ENCODE peak calls at places on chromosomes 4 and X, in six cellular contexts. One of them, this sample, is unnamed.

GRCh38 chr4:173182403-173182802 is 13.8 kb downstream of the GALNT7 start:
- DNase-seq in ascending aorta: peak
- DNase-seq in mucosa of descending colon: no peak
- DNase-seq in D341Med: no peak
- DNase-seq in KBM-7: no peak
- DNase-seq in anterior cingulate cortex: no peak
- DNase-seq in this sample: no peak

GRCh38 chrX:49842603-49843002 is 13.5 kb downstream of the PAGE4 start:
- DNase-seq in anterior cingulate cortex: no peak
- DNase-seq in mucosa of descending colon: no peak
- DNase-seq in ascending aorta: no peak
- DNase-seq in D341Med: no peak
- DNase-seq in KBM-7: no peak
- DNase-seq in this sample: no peak

GRCh38 chrX:48711929-48712505 is 15.5 kb downstream of the SUV39H1 start:
- DNase-seq in anterior cingulate cortex: no peak
- DNase-seq in D341Med: no peak
- DNase-seq in ascending aorta: no peak
- DNase-seq in KBM-7: no peak
- DNase-seq in mucosa of descending colon: no peak
- DNase-seq in this sample: no peak

GRCh38 chr4:184330008-184330400 is 112.3 kb upstream of the ENPP6 start:
- DNase-seq in anterior cingulate cortex: no peak
- DNase-seq in D341Med: no peak
- DNase-seq in KBM-7: no peak
- DNase-seq in ascending aorta: peak
- DNase-seq in mucosa of descending colon: peak
- DNase-seq in this sample: peak

GRCh38 chrX:21657318-21658151 is 595 bp downstream of the KLHL34 start:
- DNase-seq in KBM-7: no peak
- DNase-seq in ascending aorta: no peak
- DNase-seq in anterior cingulate cortex: no peak
- DNase-seq in mucosa of descending colon: peak
- DNase-seq in D341Med: no peak
- DNase-seq in this sample: peak

GRCh38 chr4:154612472-154613414 is at the start of gene FGG:
- DNase-seq in KBM-7: no peak
- DNase-seq in anterior cingulate cortex: no peak
- DNase-seq in ascending aorta: no peak
- DNase-seq in mucosa of descending colon: no peak
- DNase-seq in D341Med: no peak
- DNase-seq in this sample: no peak

GRCh38 chrX:20217279-20217678 is 49.4 kb downstream of the RPS6KA3 start:
- DNase-seq in KBM-7: peak
- DNase-seq in ascending aorta: no peak
- DNase-seq in anterior cingulate cortex: no peak
- DNase-seq in mucosa of descending colon: no peak
- DNase-seq in D341Med: no peak
- DNase-seq in this sample: no peak

GRCh38 chrX:101485212-101486064 is at the start of gene ARMCX4:
- DNase-seq in KBM-7: no peak
- DNase-seq in anterior cingulate cortex: peak
- DNase-seq in D341Med: no peak
- DNase-seq in ascending aorta: peak
- DNase-seq in mucosa of descending colon: peak
- DNase-seq in this sample: peak

GRCh38 chr4:120755864-120756263 is 166.7 kb downstream of the PRDM5 start:
- DNase-seq in KBM-7: no peak
- DNase-seq in D341Med: no peak
- DNase-seq in mucosa of descending colon: no peak
- DNase-seq in ascending aorta: no peak
- DNase-seq in anterior cingulate cortex: no peak
- DNase-seq in this sample: no peak

This sample was measured in upper lobe of right lung.